ENCODE peak calls at places on chromosome 13, in four cellular contexts. One of them, this sample, is unnamed.
A peak's percentile ranks its signal among the peaks of the same experiment; 100 is the strongest.

GRCh38 chr13:39132286-39132685 is 94.0 kb downstream of the NHLRC3 start:
- DNase-seq in HCT116: no peak
- DNase-seq in HepG2: no peak
- DNase-seq in K562: no peak
- DNase-seq in this sample: no peak

GRCh38 chr13:78934336-78934735 is 275.4 kb upstream of the OBI1 start:
- DNase-seq in HCT116: no peak
- DNase-seq in HepG2: no peak
- DNase-seq in K562: no peak
- DNase-seq in this sample: no peak

GRCh38 chr13:41029629-41030028 is 10.5 kb upstream of the ELF1 start:
- DNase-seq in HCT116: no peak
- DNase-seq in HepG2: no peak
- DNase-seq in K562: no peak
- DNase-seq in this sample: no peak

GRCh38 chr13:37241786-37242185 is 136.3 kb upstream of the CSNK1A1L start:
- DNase-seq in HCT116: no peak
- DNase-seq in HepG2: no peak
- DNase-seq in K562: no peak
- DNase-seq in this sample: no peak

GRCh38 chr13:112725346-112726017 is 35.6 kb downstream of the ATP11A start:
- DNase-seq in HCT116: peak; percentile 48
- DNase-seq in HepG2: no peak
- DNase-seq in K562: no peak
- DNase-seq in this sample: no peak

GRCh38 chr13:50714886-50715285 is 128.6 kb downstream of the DLEU7 start:
- DNase-seq in HCT116: no peak
- DNase-seq in HepG2: no peak
- DNase-seq in K562: no peak
- DNase-seq in this sample: no peak

GRCh38 chr13:29754486-29754806 is 96.0 kb downstream of the UBL3 start:
- DNase-seq in HCT116: peak; percentile 22
- DNase-seq in HepG2: peak; percentile 47
- DNase-seq in K562: peak; percentile 4
- DNase-seq in this sample: no peak

GRCh38 chr13:57933606-57934005 is 302.1 kb downstream of the PCDH17 start:
- DNase-seq in HCT116: no peak
- DNase-seq in HepG2: no peak
- DNase-seq in K562: no peak
- DNase-seq in this sample: no peak

DNA sequence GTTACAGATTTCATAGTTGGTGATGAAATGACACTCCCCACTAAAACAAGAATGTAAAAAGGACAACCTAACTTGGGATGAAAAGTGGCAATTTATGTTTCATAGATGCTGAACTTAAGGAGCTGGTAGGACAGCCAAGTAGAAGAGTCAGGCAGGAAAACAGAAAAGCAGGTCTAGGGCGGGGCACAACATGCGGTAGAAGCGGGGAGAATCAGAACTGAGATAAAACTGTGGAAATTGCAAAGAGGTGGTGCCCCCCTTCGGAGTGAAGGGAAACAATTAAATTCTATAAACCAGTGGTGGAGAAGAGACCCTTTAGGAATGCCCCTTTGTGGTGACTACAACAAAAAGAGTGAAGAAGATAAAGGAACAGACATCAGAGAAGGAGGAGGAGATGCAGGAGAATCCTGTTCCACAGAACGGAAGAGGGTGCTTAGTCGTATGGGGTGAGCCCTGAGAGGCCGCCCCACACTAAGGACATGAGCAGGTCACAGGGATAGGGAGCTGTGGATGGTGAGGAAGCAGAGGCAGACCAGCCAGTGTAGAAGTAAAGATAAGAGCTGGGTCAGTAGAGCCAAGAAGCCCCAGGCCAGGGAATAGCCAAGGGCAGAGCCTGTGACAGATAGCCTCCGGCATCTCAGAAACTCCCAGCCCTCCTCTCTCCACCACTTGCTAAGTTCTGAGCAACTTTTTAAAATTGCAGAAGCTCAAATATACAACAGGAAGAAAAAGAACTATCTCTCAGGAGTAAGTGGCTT is 100.3 kb upstream of the DOCK9 start:
- DNase-seq in HCT116: no peak
- DNase-seq in HepG2: no peak
- DNase-seq in K562: peak; percentile 69
- DNase-seq in this sample: no peak
- H3K27ac ChIP-seq in HCT116: no peak overlapping the region
- H3K27ac ChIP-seq in HepG2: no peak overlapping the region
- H3K27ac ChIP-seq in K562: peak overlapping the region; percentile 50
- H3K27ac ChIP-seq in this sample: no peak overlapping the region

DNA sequence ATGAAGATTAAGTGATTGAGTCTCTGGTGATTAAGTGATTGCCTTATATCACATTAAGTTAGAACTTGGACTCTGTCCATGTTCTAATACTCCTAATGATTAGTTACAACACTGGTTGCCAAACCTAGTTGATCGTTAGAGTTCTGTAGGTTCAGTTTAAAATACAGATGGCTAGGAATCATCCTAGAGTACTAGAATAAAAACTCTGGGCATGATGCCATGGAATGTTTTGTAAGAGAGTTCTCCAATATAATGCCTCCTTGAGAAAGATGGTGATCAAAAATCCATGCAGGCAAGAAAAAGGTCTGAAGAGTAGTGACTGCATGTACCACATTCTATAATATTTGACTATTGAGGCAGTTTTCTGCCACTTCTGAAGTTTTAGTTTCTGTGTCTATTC is 176.3 kb downstream of the GPC5 start:
- DNase-seq in HCT116: no peak
- DNase-seq in HepG2: no peak
- DNase-seq in K562: no peak
- DNase-seq in this sample: no peak
- TF ChIP-seq TCF7L2 in HCT116: no peak
- TF ChIP-seq TCF7L2 in HepG2: no peak
- TF ChIP-seq TCF7L2 in K562: no peak
- TF ChIP-seq TCF7L2 in this sample: no peak

DNA sequence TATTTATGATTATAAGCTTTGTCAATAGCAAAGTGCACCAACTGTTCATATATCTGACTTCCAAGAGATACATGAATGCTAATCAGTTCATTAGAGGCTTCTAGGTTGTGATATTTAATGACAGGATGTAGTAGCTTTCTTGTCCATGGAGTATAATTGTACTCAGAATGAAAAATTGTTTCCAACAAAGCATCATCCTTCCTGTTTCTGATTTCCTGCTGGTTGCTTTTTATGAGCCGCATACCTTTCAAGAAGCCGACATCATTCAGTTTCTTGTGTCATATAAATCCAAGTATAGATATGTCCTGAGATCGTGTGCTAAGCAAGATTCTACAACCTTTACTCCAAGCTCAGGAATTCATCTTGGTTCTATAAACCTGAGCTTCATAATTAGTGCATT is 326.6 kb downstream of the DIAPH3 start:
- DNase-seq in HCT116: no peak
- DNase-seq in HepG2: no peak
- DNase-seq in K562: no peak
- DNase-seq in this sample: no peak
- H3K27ac ChIP-seq in HCT116: no peak overlapping the region
- H3K27ac ChIP-seq in HepG2: no peak overlapping the region
- H3K27ac ChIP-seq in K562: no peak overlapping the region
- H3K27ac ChIP-seq in this sample: no peak overlapping the region

DNA sequence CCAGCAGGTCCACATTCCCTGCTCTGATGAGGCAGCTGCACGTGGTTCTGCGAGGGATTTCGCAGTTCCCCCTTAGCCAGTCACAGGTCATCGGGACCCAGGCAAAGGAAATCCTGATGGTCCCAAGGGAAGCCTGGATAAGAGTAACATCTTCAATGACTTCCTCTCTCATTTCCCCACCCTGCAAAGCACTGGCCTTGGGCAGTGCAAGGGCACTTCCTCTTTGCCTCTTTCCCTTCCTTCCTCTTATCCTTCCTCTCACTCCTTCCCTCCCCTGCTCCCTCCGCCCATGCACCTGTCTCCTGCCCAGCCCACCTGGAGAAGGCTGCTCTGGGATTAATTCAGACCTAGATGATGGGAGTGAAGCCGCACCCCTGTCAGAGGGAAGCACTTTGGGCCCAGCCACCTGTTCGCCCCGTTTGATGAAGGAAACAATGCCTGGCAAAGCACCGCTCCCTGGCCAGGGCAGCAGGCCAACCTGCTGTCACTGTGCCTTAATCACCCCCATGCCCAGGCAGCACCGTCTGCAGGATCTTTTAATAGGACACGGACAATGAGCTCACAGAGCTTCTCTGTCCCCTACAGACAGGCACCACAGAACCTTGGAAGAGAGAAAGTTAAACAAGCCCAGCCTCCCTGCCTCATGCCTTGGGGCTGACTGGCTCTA is 113.5 kb upstream of the PABPC3 start:
- DNase-seq in HCT116: no peak
- DNase-seq in HepG2: no peak
- DNase-seq in K562: no peak
- DNase-seq in this sample: no peak
- TF ChIP-seq TCF7L2 in HCT116: no peak
- TF ChIP-seq TCF7L2 in HepG2: no peak
- TF ChIP-seq TCF7L2 in K562: no peak
- TF ChIP-seq TCF7L2 in this sample: no peak

GRCh38 chr13:110887955-110888333 is 26.9 kb downstream of the ANKRD10 start:
- DNase-seq in HCT116: no peak
- DNase-seq in HepG2: no peak
- DNase-seq in K562: no peak
- DNase-seq in this sample: no peak

GRCh38 chr13:110885966-110886365 is 28.9 kb downstream of the ANKRD10 start:
- DNase-seq in HCT116: no peak
- DNase-seq in HepG2: no peak
- DNase-seq in K562: no peak
- DNase-seq in this sample: no peak

GRCh38 chr13:110888390-110888789 is 26.5 kb downstream of the ANKRD10 start:
- DNase-seq in HCT116: no peak
- DNase-seq in HepG2: no peak
- DNase-seq in K562: no peak
- DNase-seq in this sample: no peak

GRCh38 chr13:110886475-110887241 is 28.2 kb downstream of the ANKRD10 start:
- DNase-seq in HCT116: no peak
- DNase-seq in HepG2: no peak
- DNase-seq in K562: no peak
- DNase-seq in this sample: no peak

GRCh38 chr13:110887242-110887954 is 27.5 kb downstream of the ANKRD10 start:
- DNase-seq in HCT116: no peak
- DNase-seq in HepG2: no peak
- DNase-seq in K562: no peak
- DNase-seq in this sample: no peak
- H3K27ac ChIP-seq in HCT116: no peak overlapping the region
- H3K27ac ChIP-seq in HepG2: no peak overlapping the region
- H3K27ac ChIP-seq in K562: no peak overlapping the region
- H3K27ac ChIP-seq in this sample: no peak overlapping the region